ENCODE peak calls at places on chromosome 12, in eight cellular contexts. U is IMR-90; D is A549; Q is stomach; H is GM23248; Z is CD8-positive, alpha-beta T cell; C is aorta; R is CD8-positive, alpha-beta memory T cell. S is an unnamed sample.

GRCh38 chr12:46778415-46778814 is 47.4 kb downstream of the SLC38A4 start:
- DNase-seq in U (no peak), D (no peak), Q (no peak), H (no peak), Z (no peak), C (no peak), R (no peak), S (no peak)

GRCh38 chr12:3553681-3554546 is 62.9 kb downstream of the PRMT8 start:
- DNase-seq in U (no peak), D (no peak), Q (peak), H (no peak), Z (no peak), C (peak), R (no peak), S (peak)

GRCh38 chr12:80491176-80491575 is 47.1 kb downstream of the PTPRQ start:
- DNase-seq in U (no peak), D (no peak), Q (no peak), H (no peak), Z (no peak), C (no peak), R (no peak), S (no peak)

GRCh38 chr12:62530596-62530995 is 64.0 kb downstream of the MON2 start:
- DNase-seq in U (peak), D (no peak), Q (no peak), H (peak), Z (no peak), C (no peak), R (no peak), S (peak)

GRCh38 chr12:119179335-119180021 is 747 bp downstream of the HSPB8 start:
- DNase-seq in U (peak), D (peak), Q (peak), H (peak), Z (no peak), C (peak), R (no peak), S (peak)

GRCh38 chr12:89179983-89180382 is 172.3 kb downstream of the DUSP6 start:
- DNase-seq in U (peak), D (peak), Q (no peak), H (peak), Z (no peak), C (no peak), R (no peak), S (peak)

GRCh38 chr12:101857043-101857558 is 20.3 kb upstream of the DRAM1 start:
- DNase-seq in U (peak), D (no peak), Q (no peak), H (peak), Z (no peak), C (no peak), R (no peak), S (peak)

GRCh38 chr12:19206493-19207077 is 77.1 kb downstream of the PLEKHA5 start:
- DNase-seq in U (no peak), D (no peak), Q (no peak), H (no peak), Z (no peak), C (no peak), R (no peak), S (no peak)

GRCh38 chr12:53867216-53868012 is 71.2 kb upstream of the HOXC13 start:
- DNase-seq in U (no peak), D (peak), Q (no peak), H (peak), Z (no peak), C (no peak), R (no peak), S (no peak)

GRCh38 chr12:112992541-112993398 is 14.5 kb downstream of the OAS2 start:
- DNase-seq in U (peak), D (peak), Q (peak), H (peak), Z (peak), C (peak), R (peak), S (peak)

GRCh38 chr12:115763376-115763775 is 514.1 kb downstream of the MED13L start:
- DNase-seq in U (no peak), D (no peak), Q (no peak), H (peak), Z (no peak), C (no peak), R (no peak), S (no peak)

GRCh38 chr12:122116707-122117535 is 38.4 kb downstream of the MLXIP start:
- DNase-seq in U (no peak), D (no peak), Q (peak), H (no peak), Z (no peak), C (peak), R (no peak), S (no peak)

GRCh38 chr12:122121341-122122192 is 43.0 kb downstream of the MLXIP start:
- DNase-seq in U (no peak), D (no peak), Q (no peak), H (no peak), Z (no peak), C (peak), R (no peak), S (no peak)

GRCh38 chr12:122123051-122123760 is 44.6 kb downstream of the MLXIP start:
- DNase-seq in U (peak), D (peak), Q (peak), H (peak), Z (peak), C (peak), R (peak), S (peak)

GRCh38 chr12:122123761-122124145 is 45.2 kb downstream of the MLXIP start:
- DNase-seq in U (no peak), D (no peak), Q (no peak), H (no peak), Z (no peak), C (peak), R (no peak), S (no peak)

DNA sequence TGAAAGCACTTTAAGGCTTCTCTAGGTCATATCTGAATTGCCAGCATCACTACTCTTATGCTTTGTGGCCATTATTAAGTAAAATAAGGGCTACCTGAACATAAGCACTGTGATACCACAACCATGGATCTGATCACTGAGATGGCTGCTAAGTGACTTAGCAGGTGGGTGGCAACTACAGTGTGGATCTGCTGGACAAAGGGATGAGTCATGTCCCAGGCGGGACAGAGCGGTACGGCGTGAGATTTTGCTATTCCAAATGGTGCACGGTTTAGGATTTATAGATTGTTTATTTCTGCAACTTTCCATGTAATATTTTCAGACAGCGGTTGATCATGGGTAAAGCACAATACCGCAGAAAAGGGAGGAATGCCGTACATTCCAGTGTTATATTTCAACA is 39.4 kb downstream of the MLXIP start:
- DNase-seq in U (peak), D (no peak), Q (no peak), H (no peak), Z (no peak), C (peak), R (no peak), S (no peak)
- H3K27ac ChIP-seq in U (no peak), D (no peak), Q (peak), H (no peak), Z (no peak), C (no peak), R (no peak), S (no peak)

DNA sequence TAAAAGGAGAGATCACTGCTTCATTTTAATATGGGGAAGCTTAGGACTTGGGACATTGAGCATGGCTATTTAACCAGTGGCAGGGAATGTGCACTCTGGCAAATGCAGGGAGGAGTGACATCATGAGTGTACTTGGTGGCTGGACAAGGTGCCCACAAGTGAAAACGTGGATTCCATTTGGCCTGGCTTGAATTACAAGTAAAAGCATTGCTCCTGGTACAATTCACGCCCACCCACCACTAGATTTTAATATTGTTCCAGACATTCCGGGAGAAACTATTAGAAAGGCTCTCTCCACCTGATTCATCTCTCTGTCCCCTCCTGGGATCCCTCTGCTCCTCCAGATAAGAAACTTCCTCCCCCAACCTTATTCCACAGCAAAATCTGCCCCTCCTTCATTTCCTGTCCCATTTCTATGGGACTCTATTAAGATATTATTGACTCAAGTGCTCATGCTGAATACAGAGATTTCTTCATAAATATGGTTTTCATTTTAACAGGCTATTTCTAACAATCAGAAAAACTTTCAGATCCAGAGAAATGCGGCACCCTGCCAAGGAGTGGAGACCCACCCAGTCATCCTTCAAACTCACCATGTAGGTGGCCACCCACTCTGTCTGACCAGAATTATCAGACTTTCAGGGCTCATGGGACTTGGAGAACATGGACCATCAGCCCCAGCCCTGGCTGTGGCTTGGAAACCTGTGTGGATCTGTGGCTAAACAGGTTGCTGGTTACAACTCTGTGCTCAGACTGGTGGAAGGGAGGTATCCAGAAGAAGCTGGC is 43.2 kb downstream of the SSPN start:
- DNase-seq in U (no peak), D (no peak), Q (no peak), H (peak), Z (no peak), C (no peak), R (no peak), S (no peak)
- H3K27ac ChIP-seq in U (no peak), D (peak), Q (no peak), H (peak), Z (no peak), C (no peak), R (no peak), S (no peak)

GRCh38 chr12:27193106-27193505 is 51.0 kb upstream of the STK38L start:
- DNase-seq in U (peak), D (no peak), Q (no peak), H (peak), Z (no peak), C (no peak), R (no peak), S (no peak)

GRCh38 chr12:27191531-27191930 is 52.6 kb upstream of the STK38L start:
- DNase-seq in U (no peak), D (no peak), Q (no peak), H (no peak), Z (no peak), C (no peak), R (no peak), S (no peak)

GRCh38 chr12:27193854-27194544 is 50.1 kb upstream of the STK38L start:
- DNase-seq in U (peak), D (no peak), Q (no peak), H (peak), Z (no peak), C (peak), R (no peak), S (peak)

GRCh38 chr12:27192118-27192802 is 51.8 kb upstream of the STK38L start:
- DNase-seq in U (no peak), D (no peak), Q (no peak), H (no peak), Z (no peak), C (no peak), R (no peak), S (no peak)

DNA sequence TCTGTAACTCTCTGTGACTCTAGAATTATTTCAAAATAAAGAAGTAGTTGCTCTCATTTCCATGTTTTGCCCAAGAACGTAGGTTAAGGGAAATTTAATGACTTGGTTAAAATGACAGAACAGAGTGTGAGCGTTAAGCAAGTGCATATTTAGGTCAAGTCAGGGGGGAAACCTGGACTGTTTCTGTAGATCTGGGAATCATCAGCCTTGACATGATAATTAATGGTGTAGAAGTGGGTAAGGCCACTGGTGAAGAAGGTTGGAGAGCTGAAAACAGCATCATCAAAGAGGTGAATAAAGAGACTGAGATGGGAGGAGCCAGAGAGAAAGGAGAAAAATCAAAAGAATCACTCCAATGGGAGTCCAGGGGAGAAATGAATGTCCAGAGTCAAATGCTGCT is 49.4 kb upstream of the STK38L start:
- DNase-seq in U (no peak), D (no peak), Q (no peak), H (no peak), Z (no peak), C (no peak), R (no peak), S (no peak)
- H3K27ac ChIP-seq in U (no peak), D (no peak), Q (peak), H (peak), Z (no peak), C (peak), R (no peak), S (peak)

DNA sequence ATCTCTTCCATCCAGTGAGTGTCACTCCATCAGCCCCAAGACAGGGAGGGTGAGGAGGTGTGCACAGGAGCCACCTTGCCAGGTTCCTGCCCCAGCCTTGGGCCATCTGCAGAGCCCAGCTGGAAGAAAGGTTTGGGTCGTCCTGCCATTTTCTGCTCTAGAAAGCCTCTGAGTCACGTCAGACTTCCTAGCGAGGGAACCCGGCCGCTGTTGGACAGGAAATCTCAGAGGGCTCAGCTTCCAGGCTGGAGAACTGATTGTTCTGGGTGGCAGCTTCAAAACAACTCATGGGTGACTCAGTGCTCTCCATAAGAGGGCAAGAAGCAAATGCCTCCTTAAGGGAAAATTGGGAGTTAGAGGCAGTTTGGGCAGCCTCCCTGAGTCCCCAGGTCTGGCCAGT is 16.6 kb downstream of the HIP1R start:
- DNase-seq in U (peak), D (no peak), Q (no peak), H (peak), Z (no peak), C (peak), R (no peak), S (no peak)
- H3K27ac ChIP-seq in U (no peak), D (no peak), Q (peak), H (peak), Z (no peak), C (peak), R (no peak), S (no peak)

DNA sequence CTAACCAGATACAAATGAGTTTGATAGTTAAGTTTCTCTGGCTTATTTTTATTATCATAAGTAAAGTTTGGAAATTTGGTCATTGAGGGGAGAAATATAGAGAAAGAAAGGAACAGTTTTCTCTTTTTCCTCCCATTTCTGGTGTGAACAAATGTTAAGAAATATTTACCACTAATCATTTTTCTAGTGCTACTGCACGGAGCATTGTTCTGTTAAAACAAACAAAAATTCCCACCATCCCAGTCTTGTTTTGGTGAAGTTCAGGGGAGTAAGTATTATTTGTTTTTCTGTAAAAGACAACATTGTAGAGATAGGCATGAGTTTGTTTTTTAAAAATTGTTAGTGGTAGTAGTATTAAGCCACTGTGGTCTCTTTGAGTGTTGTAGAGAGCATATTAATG is 135.3 kb downstream of the FGD4 start:
- DNase-seq in U (no peak), D (no peak), Q (no peak), H (peak), Z (no peak), C (no peak), R (no peak), S (no peak)
- H3K27ac ChIP-seq in U (peak), D (peak), Q (peak), H (peak), Z (no peak), C (peak), R (no peak), S (no peak)